ENCODE peak calls at places on chromosome 1, in nine cellular contexts. One of them, this sample, is unnamed.
A peak's percentile ranks its signal among the peaks of the same experiment; 100 is the strongest.

GRCh38 chr1:109483658-109484518 is at the start of gene ATXN7L2:
- DNase-seq in fibroblast of lung: peak; percentile 81
- DNase-seq in NT2/D1: peak; percentile 77
- DNase-seq in ureter: peak; percentile 94
- DNase-seq in GM12864: peak; percentile 69
- DNase-seq in activated effector memory CD4-positive, alpha-beta T cell treated with anti-CD3 and anti-CD28 coated beads, Interleukin-2, amount 50 U/mL, for 16 hours: peak; percentile 96
- DNase-seq in cardiac muscle cell: peak; percentile 94
- DNase-seq in amniotic stem cell: peak; percentile 68
- DNase-seq in T1000: peak; percentile 93
- DNase-seq in this sample: peak; percentile 82

GRCh38 chr1:14634497-14634896 is 36.0 kb downstream of the KAZN start:
- DNase-seq in fibroblast of lung: no peak
- DNase-seq in NT2/D1: no peak
- DNase-seq in ureter: no peak
- DNase-seq in GM12864: no peak
- DNase-seq in activated effector memory CD4-positive, alpha-beta T cell treated with anti-CD3 and anti-CD28 coated beads, Interleukin-2, amount 50 U/mL, for 16 hours: no peak
- DNase-seq in cardiac muscle cell: no peak
- DNase-seq in amniotic stem cell: no peak
- DNase-seq in T1000: no peak
- DNase-seq in this sample: no peak

GRCh38 chr1:72693376-72693775 is 411.0 kb upstream of the NEGR1 start:
- DNase-seq in fibroblast of lung: no peak
- DNase-seq in NT2/D1: no peak
- DNase-seq in ureter: no peak
- DNase-seq in GM12864: no peak
- DNase-seq in activated effector memory CD4-positive, alpha-beta T cell treated with anti-CD3 and anti-CD28 coated beads, Interleukin-2, amount 50 U/mL, for 16 hours: no peak
- DNase-seq in cardiac muscle cell: no peak
- DNase-seq in amniotic stem cell: no peak
- DNase-seq in T1000: no peak
- DNase-seq in this sample: no peak

GRCh38 chr1:160619742-160620277 is 27.0 kb downstream of the SLAMF1 start:
- DNase-seq in fibroblast of lung: no peak
- DNase-seq in NT2/D1: no peak
- DNase-seq in ureter: no peak
- DNase-seq in GM12864: no peak
- DNase-seq in activated effector memory CD4-positive, alpha-beta T cell treated with anti-CD3 and anti-CD28 coated beads, Interleukin-2, amount 50 U/mL, for 16 hours: no peak
- DNase-seq in cardiac muscle cell: no peak
- DNase-seq in amniotic stem cell: no peak
- DNase-seq in T1000: no peak
- DNase-seq in this sample: no peak

GRCh38 chr1:243230914-243231313 is 24.2 kb downstream of the CEP170 start:
- DNase-seq in fibroblast of lung: peak; percentile 29
- DNase-seq in NT2/D1: no peak
- DNase-seq in ureter: no peak
- DNase-seq in GM12864: no peak
- DNase-seq in activated effector memory CD4-positive, alpha-beta T cell treated with anti-CD3 and anti-CD28 coated beads, Interleukin-2, amount 50 U/mL, for 16 hours: no peak
- DNase-seq in cardiac muscle cell: peak; percentile 28
- DNase-seq in amniotic stem cell: no peak
- DNase-seq in T1000: no peak
- DNase-seq in this sample: no peak

GRCh38 chr1:109201123-109201703 is 12.5 kb upstream of the SARS1 start:
- DNase-seq in fibroblast of lung: peak; percentile 94
- DNase-seq in NT2/D1: peak; percentile 64
- DNase-seq in ureter: no peak
- DNase-seq in GM12864: no peak
- DNase-seq in activated effector memory CD4-positive, alpha-beta T cell treated with anti-CD3 and anti-CD28 coated beads, Interleukin-2, amount 50 U/mL, for 16 hours: peak; percentile 81
- DNase-seq in cardiac muscle cell: peak; percentile 78
- DNase-seq in amniotic stem cell: peak; percentile 70
- DNase-seq in T1000: peak; percentile 71
- DNase-seq in this sample: peak; percentile 48

GRCh38 chr1:81876901-81877750 is 76.4 kb downstream of the ADGRL2 start:
- DNase-seq in fibroblast of lung: peak; percentile 72
- DNase-seq in NT2/D1: no peak
- DNase-seq in ureter: no peak
- DNase-seq in GM12864: no peak
- DNase-seq in activated effector memory CD4-positive, alpha-beta T cell treated with anti-CD3 and anti-CD28 coated beads, Interleukin-2, amount 50 U/mL, for 16 hours: no peak
- DNase-seq in cardiac muscle cell: peak; percentile 57
- DNase-seq in amniotic stem cell: no peak
- DNase-seq in T1000: no peak
- DNase-seq in this sample: no peak

GRCh38 chr1:1179339-1179982 is 5.8 kb downstream of the TTLL10 start:
- DNase-seq in fibroblast of lung: no peak
- DNase-seq in NT2/D1: no peak
- DNase-seq in ureter: no peak
- DNase-seq in GM12864: no peak
- DNase-seq in activated effector memory CD4-positive, alpha-beta T cell treated with anti-CD3 and anti-CD28 coated beads, Interleukin-2, amount 50 U/mL, for 16 hours: no peak
- DNase-seq in cardiac muscle cell: no peak
- DNase-seq in amniotic stem cell: no peak
- DNase-seq in T1000: no peak
- DNase-seq in this sample: no peak

GRCh38 chr1:37865348-37866119 is 6.1 kb upstream of the MTF1 start:
- DNase-seq in fibroblast of lung: peak; percentile 26
- DNase-seq in NT2/D1: no peak
- DNase-seq in ureter: no peak
- DNase-seq in GM12864: no peak
- DNase-seq in activated effector memory CD4-positive, alpha-beta T cell treated with anti-CD3 and anti-CD28 coated beads, Interleukin-2, amount 50 U/mL, for 16 hours: no peak
- DNase-seq in cardiac muscle cell: no peak
- DNase-seq in amniotic stem cell: no peak
- DNase-seq in T1000: no peak
- DNase-seq in this sample: no peak

GRCh38 chr1:22880174-22880601 is 92.5 kb downstream of the LACTBL1 start:
- DNase-seq in fibroblast of lung: peak; percentile 69
- DNase-seq in NT2/D1: no peak
- DNase-seq in ureter: no peak
- DNase-seq in GM12864: no peak
- DNase-seq in activated effector memory CD4-positive, alpha-beta T cell treated with anti-CD3 and anti-CD28 coated beads, Interleukin-2, amount 50 U/mL, for 16 hours: no peak
- DNase-seq in cardiac muscle cell: peak; percentile 45
- DNase-seq in amniotic stem cell: no peak
- DNase-seq in T1000: no peak
- DNase-seq in this sample: no peak

GRCh38 chr1:109823543-109824348 is 60.0 kb upstream of the EPS8L3 start:
- DNase-seq in fibroblast of lung: peak; percentile 65
- DNase-seq in NT2/D1: no peak
- DNase-seq in ureter: no peak
- DNase-seq in GM12864: no peak
- DNase-seq in activated effector memory CD4-positive, alpha-beta T cell treated with anti-CD3 and anti-CD28 coated beads, Interleukin-2, amount 50 U/mL, for 16 hours: no peak
- DNase-seq in cardiac muscle cell: peak; percentile 63
- DNase-seq in amniotic stem cell: no peak
- DNase-seq in T1000: no peak
- DNase-seq in this sample: peak; percentile 90

GRCh38 chr1:192436441-192437078 is 119.8 kb downstream of the RGS21 start:
- DNase-seq in fibroblast of lung: no peak
- DNase-seq in NT2/D1: no peak
- DNase-seq in ureter: no peak
- DNase-seq in GM12864: no peak
- DNase-seq in activated effector memory CD4-positive, alpha-beta T cell treated with anti-CD3 and anti-CD28 coated beads, Interleukin-2, amount 50 U/mL, for 16 hours: no peak
- DNase-seq in cardiac muscle cell: no peak
- DNase-seq in amniotic stem cell: no peak
- DNase-seq in T1000: no peak
- DNase-seq in this sample: no peak

GRCh38 chr1:119010201-119010600 is 22.1 kb upstream of the TBX15 start:
- DNase-seq in fibroblast of lung: no peak
- DNase-seq in NT2/D1: no peak
- DNase-seq in ureter: no peak
- DNase-seq in GM12864: no peak
- DNase-seq in activated effector memory CD4-positive, alpha-beta T cell treated with anti-CD3 and anti-CD28 coated beads, Interleukin-2, amount 50 U/mL, for 16 hours: no peak
- DNase-seq in cardiac muscle cell: no peak
- DNase-seq in amniotic stem cell: no peak
- DNase-seq in T1000: no peak
- DNase-seq in this sample: peak; percentile 11

GRCh38 chr1:216723274-216723780 is at the start of gene ESRRG:
- DNase-seq in fibroblast of lung: peak; percentile 38
- DNase-seq in NT2/D1: peak; percentile 83
- DNase-seq in ureter: peak; percentile 55
- DNase-seq in GM12864: no peak
- DNase-seq in activated effector memory CD4-positive, alpha-beta T cell treated with anti-CD3 and anti-CD28 coated beads, Interleukin-2, amount 50 U/mL, for 16 hours: no peak
- DNase-seq in cardiac muscle cell: no peak
- DNase-seq in amniotic stem cell: no peak
- DNase-seq in T1000: no peak
- DNase-seq in this sample: no peak

GRCh38 chr1:185853739-185854138 is 119.5 kb downstream of the HMCN1 start:
- DNase-seq in fibroblast of lung: peak; percentile 87
- DNase-seq in NT2/D1: no peak
- DNase-seq in ureter: no peak
- DNase-seq in GM12864: no peak
- DNase-seq in activated effector memory CD4-positive, alpha-beta T cell treated with anti-CD3 and anti-CD28 coated beads, Interleukin-2, amount 50 U/mL, for 16 hours: no peak
- DNase-seq in cardiac muscle cell: peak; percentile 81
- DNase-seq in amniotic stem cell: peak; percentile 74
- DNase-seq in T1000: no peak
- DNase-seq in this sample: peak; percentile 80

GRCh38 chr1:81699234-81699633 is 101.5 kb upstream of the ADGRL2 start:
- DNase-seq in fibroblast of lung: peak; percentile 95
- DNase-seq in NT2/D1: no peak
- DNase-seq in ureter: no peak
- DNase-seq in GM12864: no peak
- DNase-seq in activated effector memory CD4-positive, alpha-beta T cell treated with anti-CD3 and anti-CD28 coated beads, Interleukin-2, amount 50 U/mL, for 16 hours: no peak
- DNase-seq in cardiac muscle cell: peak; percentile 54
- DNase-seq in amniotic stem cell: no peak
- DNase-seq in T1000: no peak
- DNase-seq in this sample: no peak

GRCh38 chr1:63651110-63651776 is 58.0 kb downstream of the PGM1 start:
- DNase-seq in fibroblast of lung: peak; percentile 74
- DNase-seq in NT2/D1: no peak
- DNase-seq in ureter: no peak
- DNase-seq in GM12864: no peak
- DNase-seq in activated effector memory CD4-positive, alpha-beta T cell treated with anti-CD3 and anti-CD28 coated beads, Interleukin-2, amount 50 U/mL, for 16 hours: peak; percentile 73
- DNase-seq in cardiac muscle cell: peak; percentile 70
- DNase-seq in amniotic stem cell: peak; percentile 14
- DNase-seq in T1000: peak; percentile 32
- DNase-seq in this sample: no peak

GRCh38 chr1:221987860-221988520 is 246.1 kb upstream of the DUSP10 start:
- DNase-seq in fibroblast of lung: peak; percentile 92
- DNase-seq in NT2/D1: no peak
- DNase-seq in ureter: no peak
- DNase-seq in GM12864: no peak
- DNase-seq in activated effector memory CD4-positive, alpha-beta T cell treated with anti-CD3 and anti-CD28 coated beads, Interleukin-2, amount 50 U/mL, for 16 hours: no peak
- DNase-seq in cardiac muscle cell: peak; percentile 59
- DNase-seq in amniotic stem cell: no peak
- DNase-seq in T1000: peak; percentile 5
- DNase-seq in this sample: peak; percentile 45

GRCh38 chr1:183841550-183841949 is 36.6 kb downstream of the RGL1 start:
- DNase-seq in fibroblast of lung: peak; percentile 17
- DNase-seq in NT2/D1: no peak
- DNase-seq in ureter: no peak
- DNase-seq in GM12864: peak; percentile 51
- DNase-seq in activated effector memory CD4-positive, alpha-beta T cell treated with anti-CD3 and anti-CD28 coated beads, Interleukin-2, amount 50 U/mL, for 16 hours: no peak
- DNase-seq in cardiac muscle cell: no peak
- DNase-seq in amniotic stem cell: no peak
- DNase-seq in T1000: no peak
- DNase-seq in this sample: no peak

This sample was measured in SJSA1.